ENCODE peak calls at places on chromosomes 2 and 18, in ten cellular contexts. One of them, this sample, is unnamed.

GRCh38 chr2:165762723-165763122 is 31.3 kb downstream of the GALNT3 start:
- DNase-seq in cardiac fibroblast: no peak
- DNase-seq in fibroblast of mammary gland: no peak
- DNase-seq in HCT116: no peak
- DNase-seq in A549: no peak
- DNase-seq in PC-3: no peak
- DNase-seq in cardiac muscle cell: no peak
- DNase-seq in AG10803: no peak
- DNase-seq in right lobe of liver: no peak
- DNase-seq in bronchial epithelial cell: peak
- DNase-seq in this sample: no peak

GRCh38 chr2:233165895-233166661 is 85.4 kb upstream of the ATG16L1 start:
- DNase-seq in cardiac fibroblast: no peak
- DNase-seq in fibroblast of mammary gland: peak
- DNase-seq in HCT116: no peak
- DNase-seq in A549: peak
- DNase-seq in PC-3: peak
- DNase-seq in cardiac muscle cell: peak
- DNase-seq in AG10803: peak
- DNase-seq in right lobe of liver: peak
- DNase-seq in bronchial epithelial cell: peak
- DNase-seq in this sample: peak

GRCh38 chr2:151261240-151261976 is at the start of gene RBM43:
- DNase-seq in cardiac fibroblast: peak
- DNase-seq in fibroblast of mammary gland: peak
- DNase-seq in HCT116: peak
- DNase-seq in A549: peak
- DNase-seq in PC-3: peak
- DNase-seq in cardiac muscle cell: peak
- DNase-seq in AG10803: peak
- DNase-seq in right lobe of liver: peak
- DNase-seq in bronchial epithelial cell: peak
- DNase-seq in this sample: peak

GRCh38 chr18:44568986-44569385 is 111.7 kb upstream of the SETBP1 start:
- DNase-seq in cardiac fibroblast: peak
- DNase-seq in fibroblast of mammary gland: no peak
- DNase-seq in HCT116: no peak
- DNase-seq in A549: no peak
- DNase-seq in PC-3: no peak
- DNase-seq in cardiac muscle cell: no peak
- DNase-seq in AG10803: peak
- DNase-seq in right lobe of liver: no peak
- DNase-seq in bronchial epithelial cell: no peak
- DNase-seq in this sample: peak

GRCh38 chr18:73381361-73382031 is 513.7 kb upstream of the NETO1 start:
- DNase-seq in cardiac fibroblast: peak
- DNase-seq in fibroblast of mammary gland: peak
- DNase-seq in HCT116: no peak
- DNase-seq in A549: no peak
- DNase-seq in PC-3: peak
- DNase-seq in cardiac muscle cell: no peak
- DNase-seq in AG10803: no peak
- DNase-seq in right lobe of liver: no peak
- DNase-seq in bronchial epithelial cell: peak
- DNase-seq in this sample: no peak

GRCh38 chr18:50679656-50680055 is 119.8 kb downstream of the MAPK4 start:
- DNase-seq in cardiac fibroblast: no peak
- DNase-seq in fibroblast of mammary gland: no peak
- DNase-seq in HCT116: no peak
- DNase-seq in A549: no peak
- DNase-seq in PC-3: no peak
- DNase-seq in cardiac muscle cell: no peak
- DNase-seq in AG10803: no peak
- DNase-seq in right lobe of liver: no peak
- DNase-seq in bronchial epithelial cell: no peak
- DNase-seq in this sample: no peak

GRCh38 chr2:234690569-234691225 is 193.8 kb upstream of the ARL4C start:
- DNase-seq in cardiac fibroblast: no peak
- DNase-seq in fibroblast of mammary gland: peak
- DNase-seq in HCT116: no peak
- DNase-seq in A549: no peak
- DNase-seq in PC-3: peak
- DNase-seq in cardiac muscle cell: no peak
- DNase-seq in AG10803: peak
- DNase-seq in right lobe of liver: no peak
- DNase-seq in bronchial epithelial cell: peak
- DNase-seq in this sample: peak

GRCh38 chr2:233456111-233456510 is 101.8 kb downstream of the DGKD start:
- DNase-seq in cardiac fibroblast: no peak
- DNase-seq in fibroblast of mammary gland: no peak
- DNase-seq in HCT116: no peak
- DNase-seq in A549: no peak
- DNase-seq in PC-3: no peak
- DNase-seq in cardiac muscle cell: no peak
- DNase-seq in AG10803: no peak
- DNase-seq in right lobe of liver: no peak
- DNase-seq in bronchial epithelial cell: no peak
- DNase-seq in this sample: no peak

GRCh38 chr2:112001942-112002341 is 53.1 kb upstream of the TMEM87B start:
- DNase-seq in cardiac fibroblast: no peak
- DNase-seq in fibroblast of mammary gland: peak
- DNase-seq in HCT116: no peak
- DNase-seq in A549: no peak
- DNase-seq in PC-3: peak
- DNase-seq in cardiac muscle cell: peak
- DNase-seq in AG10803: no peak
- DNase-seq in right lobe of liver: no peak
- DNase-seq in bronchial epithelial cell: peak
- DNase-seq in this sample: no peak

GRCh38 chr2:168490015-168490874 is 34.2 kb downstream of the CERS6 start:
- DNase-seq in cardiac fibroblast: peak
- DNase-seq in fibroblast of mammary gland: peak
- DNase-seq in HCT116: no peak
- DNase-seq in A549: peak
- DNase-seq in PC-3: no peak
- DNase-seq in cardiac muscle cell: peak
- DNase-seq in AG10803: no peak
- DNase-seq in right lobe of liver: no peak
- DNase-seq in bronchial epithelial cell: peak
- DNase-seq in this sample: peak
- H3K4me3 ChIP-seq in cardiac fibroblast: no peak
- H3K4me3 ChIP-seq in fibroblast of mammary gland: no peak
- H3K4me3 ChIP-seq in HCT116: no peak
- H3K4me3 ChIP-seq in A549: peak
- H3K4me3 ChIP-seq in PC-3: no peak
- H3K4me3 ChIP-seq in cardiac muscle cell: no peak
- H3K4me3 ChIP-seq in AG10803: peak
- H3K4me3 ChIP-seq in right lobe of liver: no peak
- H3K4me3 ChIP-seq in bronchial epithelial cell: no peak
- H3K4me3 ChIP-seq in this sample: no peak

GRCh38 chr2:218754781-218755180 is 27.2 kb upstream of the CYP27A1 start:
- DNase-seq in cardiac fibroblast: no peak
- DNase-seq in fibroblast of mammary gland: no peak
- DNase-seq in HCT116: no peak
- DNase-seq in A549: no peak
- DNase-seq in PC-3: no peak
- DNase-seq in cardiac muscle cell: no peak
- DNase-seq in AG10803: no peak
- DNase-seq in right lobe of liver: no peak
- DNase-seq in bronchial epithelial cell: no peak
- DNase-seq in this sample: no peak

GRCh38 chr2:218755567-218756404 is 26.2 kb upstream of the CYP27A1 start:
- DNase-seq in cardiac fibroblast: no peak
- DNase-seq in fibroblast of mammary gland: no peak
- DNase-seq in HCT116: no peak
- DNase-seq in A549: no peak
- DNase-seq in PC-3: no peak
- DNase-seq in cardiac muscle cell: no peak
- DNase-seq in AG10803: no peak
- DNase-seq in right lobe of liver: peak
- DNase-seq in bronchial epithelial cell: no peak
- DNase-seq in this sample: no peak

GRCh38 chr2:218755198-218755566 is 26.8 kb upstream of the CYP27A1 start:
- DNase-seq in cardiac fibroblast: no peak
- DNase-seq in fibroblast of mammary gland: no peak
- DNase-seq in HCT116: no peak
- DNase-seq in A549: no peak
- DNase-seq in PC-3: no peak
- DNase-seq in cardiac muscle cell: no peak
- DNase-seq in AG10803: no peak
- DNase-seq in right lobe of liver: no peak
- DNase-seq in bronchial epithelial cell: no peak
- DNase-seq in this sample: no peak

GRCh38 chr2:218754201-218754600 is 27.7 kb upstream of the CYP27A1 start:
- DNase-seq in cardiac fibroblast: no peak
- DNase-seq in fibroblast of mammary gland: no peak
- DNase-seq in HCT116: no peak
- DNase-seq in A549: no peak
- DNase-seq in PC-3: no peak
- DNase-seq in cardiac muscle cell: no peak
- DNase-seq in AG10803: no peak
- DNase-seq in right lobe of liver: peak
- DNase-seq in bronchial epithelial cell: no peak
- DNase-seq in this sample: no peak

DNA sequence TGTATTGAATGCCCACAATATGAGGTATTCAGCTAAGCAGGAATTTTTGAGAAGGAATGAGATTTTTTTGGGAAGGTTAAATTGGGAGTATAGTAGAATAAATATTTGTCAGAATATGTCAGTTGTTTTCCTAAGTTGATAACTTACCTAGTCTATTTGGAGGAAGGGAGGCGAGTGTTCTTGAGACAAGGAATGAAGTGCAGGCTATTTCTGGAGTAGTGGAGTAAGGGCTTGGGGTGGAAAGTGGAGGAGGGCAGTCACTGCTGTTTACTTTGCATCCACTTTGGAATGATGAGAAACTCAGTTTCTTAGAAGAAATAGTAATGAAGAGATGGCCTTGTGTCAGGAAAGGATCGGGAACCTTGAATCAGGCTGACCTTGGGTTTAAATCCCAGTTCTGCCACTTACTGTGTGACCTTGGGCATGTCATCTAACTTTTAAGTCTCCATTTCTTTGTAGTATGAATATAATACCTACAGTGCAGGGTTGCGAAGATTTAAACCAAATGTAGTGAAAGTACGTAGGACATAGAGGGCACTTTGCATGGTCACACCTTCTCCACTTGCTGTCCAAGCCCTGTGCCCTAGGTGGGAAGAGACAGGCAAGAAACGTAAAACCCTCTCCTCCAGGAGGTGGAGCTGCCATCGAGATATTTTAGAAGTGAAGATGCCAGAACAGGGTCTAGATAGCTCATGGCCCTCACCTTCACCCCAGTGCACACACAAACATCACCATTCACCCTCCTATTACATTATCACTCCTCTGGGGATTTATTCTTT is 25.2 kb upstream of the CYP27A1 start:
- DNase-seq in cardiac fibroblast: no peak
- DNase-seq in fibroblast of mammary gland: no peak
- DNase-seq in HCT116: no peak
- DNase-seq in A549: no peak
- DNase-seq in PC-3: no peak
- DNase-seq in cardiac muscle cell: no peak
- DNase-seq in AG10803: no peak
- DNase-seq in right lobe of liver: no peak
- DNase-seq in bronchial epithelial cell: no peak
- DNase-seq in this sample: no peak
- TF ChIP-seq CTCF in cardiac fibroblast: no peak
- TF ChIP-seq CTCF in fibroblast of mammary gland: no peak
- TF ChIP-seq CTCF in HCT116: peak
- TF ChIP-seq CTCF in A549: no peak
- TF ChIP-seq CTCF in PC-3: no peak
- TF ChIP-seq CTCF in cardiac muscle cell: no peak
- TF ChIP-seq CTCF in AG10803: no peak
- TF ChIP-seq CTCF in right lobe of liver: no peak
- TF ChIP-seq CTCF in bronchial epithelial cell: no peak
- TF ChIP-seq CTCF in this sample: no peak

GRCh38 chr2:113276906-113277425 is 1.8 kb downstream of the PAX8 start:
- DNase-seq in cardiac fibroblast: no peak
- DNase-seq in fibroblast of mammary gland: no peak
- DNase-seq in HCT116: no peak
- DNase-seq in A549: no peak
- DNase-seq in PC-3: no peak
- DNase-seq in cardiac muscle cell: no peak
- DNase-seq in AG10803: no peak
- DNase-seq in right lobe of liver: peak
- DNase-seq in bronchial epithelial cell: no peak
- DNase-seq in this sample: no peak

GRCh38 chr2:113276216-113276905 is 2.4 kb downstream of the PAX8 start:
- DNase-seq in cardiac fibroblast: no peak
- DNase-seq in fibroblast of mammary gland: no peak
- DNase-seq in HCT116: no peak
- DNase-seq in A549: no peak
- DNase-seq in PC-3: no peak
- DNase-seq in cardiac muscle cell: no peak
- DNase-seq in AG10803: no peak
- DNase-seq in right lobe of liver: no peak
- DNase-seq in bronchial epithelial cell: no peak
- DNase-seq in this sample: no peak

GRCh38 chr2:113277474-113278072 is 1.1 kb downstream of the PAX8 start:
- DNase-seq in cardiac fibroblast: no peak
- DNase-seq in fibroblast of mammary gland: no peak
- DNase-seq in HCT116: no peak
- DNase-seq in A549: no peak
- DNase-seq in PC-3: no peak
- DNase-seq in cardiac muscle cell: no peak
- DNase-seq in AG10803: no peak
- DNase-seq in right lobe of liver: no peak
- DNase-seq in bronchial epithelial cell: no peak
- DNase-seq in this sample: no peak

GRCh38 chr2:113278073-113278811 is 479 bp downstream of the PAX8 start:
- DNase-seq in cardiac fibroblast: no peak
- DNase-seq in fibroblast of mammary gland: no peak
- DNase-seq in HCT116: no peak
- DNase-seq in A549: no peak
- DNase-seq in PC-3: no peak
- DNase-seq in cardiac muscle cell: no peak
- DNase-seq in AG10803: no peak
- DNase-seq in right lobe of liver: no peak
- DNase-seq in bronchial epithelial cell: no peak
- DNase-seq in this sample: no peak

DNA sequence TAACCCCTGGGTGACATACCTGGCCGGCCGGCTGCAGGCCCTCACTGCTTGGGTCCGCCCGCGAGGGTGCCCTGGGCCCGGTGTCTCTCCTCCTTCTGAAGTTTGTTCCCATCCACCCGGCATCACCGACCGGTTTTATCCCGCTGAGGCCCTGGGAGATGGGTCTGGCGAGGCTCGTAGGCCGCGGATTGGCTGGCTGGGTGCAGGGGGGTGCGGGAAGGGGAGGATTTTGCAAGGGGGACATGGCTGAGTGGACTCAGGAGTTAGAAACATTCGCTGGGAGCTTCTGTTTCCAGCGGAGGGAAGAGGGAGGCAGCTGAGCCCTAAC is at the start of gene PAX8:
- DNase-seq in cardiac fibroblast: no peak
- DNase-seq in fibroblast of mammary gland: no peak
- DNase-seq in HCT116: no peak
- DNase-seq in A549: no peak
- DNase-seq in PC-3: no peak
- DNase-seq in cardiac muscle cell: no peak
- DNase-seq in AG10803: no peak
- DNase-seq in right lobe of liver: no peak
- DNase-seq in bronchial epithelial cell: no peak
- DNase-seq in this sample: no peak
- H3K4me3 ChIP-seq in cardiac fibroblast: no peak
- H3K4me3 ChIP-seq in fibroblast of mammary gland: no peak
- H3K4me3 ChIP-seq in HCT116: no peak
- H3K4me3 ChIP-seq in A549: no peak
- H3K4me3 ChIP-seq in PC-3: no peak
- H3K4me3 ChIP-seq in cardiac muscle cell: no peak
- H3K4me3 ChIP-seq in AG10803: no peak
- H3K4me3 ChIP-seq in right lobe of liver: peak
- H3K4me3 ChIP-seq in bronchial epithelial cell: no peak
- H3K4me3 ChIP-seq in this sample: no peak

GRCh38 chr2:43605079-43605655 is 9.3 kb upstream of the THADA start:
- DNase-seq in cardiac fibroblast: peak
- DNase-seq in fibroblast of mammary gland: peak
- DNase-seq in HCT116: peak
- DNase-seq in A549: peak
- DNase-seq in PC-3: peak
- DNase-seq in cardiac muscle cell: peak
- DNase-seq in AG10803: peak
- DNase-seq in right lobe of liver: no peak
- DNase-seq in bronchial epithelial cell: peak
- DNase-seq in this sample: peak
- TF ChIP-seq CTCF in cardiac fibroblast: peak
- TF ChIP-seq CTCF in fibroblast of mammary gland: peak
- TF ChIP-seq CTCF in HCT116: peak
- TF ChIP-seq CTCF in A549: peak
- TF ChIP-seq CTCF in PC-3: peak
- TF ChIP-seq CTCF in cardiac muscle cell: peak
- TF ChIP-seq CTCF in AG10803: peak
- TF ChIP-seq CTCF in right lobe of liver: peak
- TF ChIP-seq CTCF in bronchial epithelial cell: peak
- TF ChIP-seq CTCF in this sample: peak